ENCODE peak calls at places on chromosomes 2 and 18, in ten cellular contexts. One of them, this sample, is unnamed. For H3K27me3, the result is how much of the 10 kb centered on the place peaks cover.

GRCh38 chr18:54684786-54685185 is 93.7 kb downstream of the DYNAP start:
- DNase-seq in thyroid gland: peak
- DNase-seq in heart left ventricle: peak
- DNase-seq in effector memory CD4-positive, alpha-beta T cell: no peak
- DNase-seq in left ventricle myocardium inferior: peak
- DNase-seq in NT2/D1: no peak
- DNase-seq in PC-3: no peak
- DNase-seq in PC-9: no peak
- DNase-seq in endodermal cell: peak
- DNase-seq in brain microvascular endothelial cell: peak
- DNase-seq in this sample: no peak

GRCh38 chr2:107542314-107542740 is 284.4 kb upstream of the RGPD4 start:
- DNase-seq in thyroid gland: peak
- DNase-seq in heart left ventricle: no peak
- DNase-seq in effector memory CD4-positive, alpha-beta T cell: no peak
- DNase-seq in left ventricle myocardium inferior: no peak
- DNase-seq in NT2/D1: no peak
- DNase-seq in PC-3: no peak
- DNase-seq in PC-9: no peak
- DNase-seq in endodermal cell: peak
- DNase-seq in brain microvascular endothelial cell: no peak
- DNase-seq in this sample: no peak

GRCh38 chr2:41004700-41005099 is 552.8 kb upstream of the SLC8A1 start:
- DNase-seq in thyroid gland: no peak
- DNase-seq in heart left ventricle: no peak
- DNase-seq in effector memory CD4-positive, alpha-beta T cell: no peak
- DNase-seq in left ventricle myocardium inferior: no peak
- DNase-seq in NT2/D1: no peak
- DNase-seq in PC-3: no peak
- DNase-seq in PC-9: no peak
- DNase-seq in endodermal cell: no peak
- DNase-seq in brain microvascular endothelial cell: no peak
- DNase-seq in this sample: no peak

GRCh38 chr2:184206045-184206444 is 392.3 kb upstream of the ZNF804A start:
- DNase-seq in thyroid gland: no peak
- DNase-seq in heart left ventricle: no peak
- DNase-seq in effector memory CD4-positive, alpha-beta T cell: no peak
- DNase-seq in left ventricle myocardium inferior: no peak
- DNase-seq in NT2/D1: no peak
- DNase-seq in PC-3: no peak
- DNase-seq in PC-9: no peak
- DNase-seq in endodermal cell: no peak
- DNase-seq in brain microvascular endothelial cell: no peak
- DNase-seq in this sample: no peak

GRCh38 chr2:49044680-49045079 is 109.6 kb downstream of the FSHR start:
- DNase-seq in thyroid gland: no peak
- DNase-seq in heart left ventricle: no peak
- DNase-seq in effector memory CD4-positive, alpha-beta T cell: no peak
- DNase-seq in left ventricle myocardium inferior: no peak
- DNase-seq in NT2/D1: peak
- DNase-seq in PC-3: no peak
- DNase-seq in PC-9: no peak
- DNase-seq in endodermal cell: peak
- DNase-seq in brain microvascular endothelial cell: no peak
- DNase-seq in this sample: no peak

GRCh38 chr18:67417864-67418523 is 98.5 kb downstream of the DSEL start:
- DNase-seq in thyroid gland: no peak
- DNase-seq in heart left ventricle: no peak
- DNase-seq in effector memory CD4-positive, alpha-beta T cell: no peak
- DNase-seq in left ventricle myocardium inferior: no peak
- DNase-seq in NT2/D1: no peak
- DNase-seq in PC-3: peak
- DNase-seq in PC-9: no peak
- DNase-seq in endodermal cell: no peak
- DNase-seq in brain microvascular endothelial cell: peak
- DNase-seq in this sample: peak

GRCh38 chr2:132279344-132279743 is 117.6 kb upstream of the ANKRD30BL start:
- DNase-seq in thyroid gland: no peak
- DNase-seq in heart left ventricle: no peak
- DNase-seq in effector memory CD4-positive, alpha-beta T cell: no peak
- DNase-seq in left ventricle myocardium inferior: no peak
- DNase-seq in NT2/D1: no peak
- DNase-seq in PC-3: no peak
- DNase-seq in PC-9: no peak
- DNase-seq in endodermal cell: peak
- DNase-seq in brain microvascular endothelial cell: no peak
- DNase-seq in this sample: no peak

GRCh38 chr18:5475252-5475651 is 68.5 kb downstream of the EPB41L3 start:
- DNase-seq in thyroid gland: no peak
- DNase-seq in heart left ventricle: no peak
- DNase-seq in effector memory CD4-positive, alpha-beta T cell: no peak
- DNase-seq in left ventricle myocardium inferior: no peak
- DNase-seq in NT2/D1: no peak
- DNase-seq in PC-3: no peak
- DNase-seq in PC-9: no peak
- DNase-seq in endodermal cell: no peak
- DNase-seq in brain microvascular endothelial cell: no peak
- DNase-seq in this sample: peak

GRCh38 chr18:34661464-34662087 is 48.5 kb upstream of the DTNA start:
- DNase-seq in thyroid gland: no peak
- DNase-seq in heart left ventricle: no peak
- DNase-seq in effector memory CD4-positive, alpha-beta T cell: no peak
- DNase-seq in left ventricle myocardium inferior: no peak
- DNase-seq in NT2/D1: no peak
- DNase-seq in PC-3: peak
- DNase-seq in PC-9: no peak
- DNase-seq in endodermal cell: peak
- DNase-seq in brain microvascular endothelial cell: peak
- DNase-seq in this sample: peak

GRCh38 chr2:101383016-101383541 is 4.2 kb downstream of the CREG2 start:
- DNase-seq in thyroid gland: no peak
- DNase-seq in heart left ventricle: no peak
- DNase-seq in effector memory CD4-positive, alpha-beta T cell: no peak
- DNase-seq in left ventricle myocardium inferior: no peak
- DNase-seq in NT2/D1: no peak
- DNase-seq in PC-3: no peak
- DNase-seq in PC-9: no peak
- DNase-seq in endodermal cell: no peak
- DNase-seq in brain microvascular endothelial cell: no peak
- DNase-seq in this sample: no peak

GRCh38 chr2:234491897-234492296 is 5.0 kb downstream of the ARL4C start:
- DNase-seq in thyroid gland: no peak
- DNase-seq in heart left ventricle: no peak
- DNase-seq in effector memory CD4-positive, alpha-beta T cell: no peak
- DNase-seq in left ventricle myocardium inferior: no peak
- DNase-seq in NT2/D1: no peak
- DNase-seq in PC-3: no peak
- DNase-seq in PC-9: no peak
- DNase-seq in endodermal cell: peak
- DNase-seq in brain microvascular endothelial cell: no peak
- DNase-seq in this sample: no peak

GRCh38 chr2:129756276-129756675 is 223.2 kb upstream of the RAB6C start:
- DNase-seq in thyroid gland: no peak
- DNase-seq in heart left ventricle: no peak
- DNase-seq in effector memory CD4-positive, alpha-beta T cell: no peak
- DNase-seq in left ventricle myocardium inferior: no peak
- DNase-seq in NT2/D1: no peak
- DNase-seq in PC-3: no peak
- DNase-seq in PC-9: no peak
- DNase-seq in endodermal cell: peak
- DNase-seq in brain microvascular endothelial cell: no peak
- DNase-seq in this sample: no peak

DNA sequence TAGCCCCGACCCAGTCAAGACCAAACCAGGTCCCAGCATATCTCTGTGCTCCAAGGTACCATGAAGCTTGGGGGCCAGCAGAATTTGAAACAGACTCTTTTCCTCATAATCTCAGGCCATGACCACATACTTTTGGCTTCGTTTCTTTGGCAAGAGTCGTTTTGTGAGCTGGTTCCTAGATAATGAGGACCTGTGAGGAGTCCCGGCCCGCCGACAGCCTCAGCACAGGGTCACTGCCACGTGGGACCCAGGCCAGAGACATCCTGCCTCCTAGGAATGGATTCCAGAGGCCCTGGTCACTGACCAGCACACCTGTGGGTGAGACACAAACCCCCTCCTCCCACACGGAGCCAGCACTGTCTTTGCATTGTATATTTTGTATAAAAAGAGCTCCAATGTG is 73.5 kb downstream of the VAPA start:
- DNase-seq in thyroid gland: peak
- DNase-seq in heart left ventricle: no peak
- DNase-seq in effector memory CD4-positive, alpha-beta T cell: no peak
- DNase-seq in left ventricle myocardium inferior: peak
- DNase-seq in NT2/D1: no peak
- DNase-seq in PC-3: no peak
- DNase-seq in PC-9: no peak
- DNase-seq in endodermal cell: no peak
- DNase-seq in brain microvascular endothelial cell: no peak
- DNase-seq in this sample: no peak
- H3K4me3 ChIP-seq in thyroid gland: no peak
- H3K4me3 ChIP-seq in heart left ventricle: no peak
- H3K4me3 ChIP-seq in effector memory CD4-positive, alpha-beta T cell: no peak
- H3K4me3 ChIP-seq in left ventricle myocardium inferior: no peak
- H3K4me3 ChIP-seq in NT2/D1: no peak
- H3K4me3 ChIP-seq in PC-3: no peak
- H3K4me3 ChIP-seq in PC-9: no peak
- H3K4me3 ChIP-seq in endodermal cell: no peak
- H3K4me3 ChIP-seq in brain microvascular endothelial cell: no peak
- H3K4me3 ChIP-seq in this sample: no peak

GRCh38 chr2:72139871-72140620 is 7.6 kb downstream of the CYP26B1 start:
- DNase-seq in thyroid gland: no peak
- DNase-seq in heart left ventricle: peak
- DNase-seq in effector memory CD4-positive, alpha-beta T cell: no peak
- DNase-seq in left ventricle myocardium inferior: peak
- DNase-seq in NT2/D1: no peak
- DNase-seq in PC-3: no peak
- DNase-seq in PC-9: no peak
- DNase-seq in endodermal cell: peak
- DNase-seq in brain microvascular endothelial cell: no peak
- DNase-seq in this sample: no peak

GRCh38 chr2:72140621-72140960 is 7.1 kb downstream of the CYP26B1 start:
- DNase-seq in thyroid gland: no peak
- DNase-seq in heart left ventricle: peak
- DNase-seq in effector memory CD4-positive, alpha-beta T cell: no peak
- DNase-seq in left ventricle myocardium inferior: no peak
- DNase-seq in NT2/D1: no peak
- DNase-seq in PC-3: no peak
- DNase-seq in PC-9: no peak
- DNase-seq in endodermal cell: no peak
- DNase-seq in brain microvascular endothelial cell: no peak
- DNase-seq in this sample: no peak

GRCh38 chr2:72138921-72139381 is 8.7 kb downstream of the CYP26B1 start:
- DNase-seq in thyroid gland: peak
- DNase-seq in heart left ventricle: peak
- DNase-seq in effector memory CD4-positive, alpha-beta T cell: no peak
- DNase-seq in left ventricle myocardium inferior: peak
- DNase-seq in NT2/D1: no peak
- DNase-seq in PC-3: no peak
- DNase-seq in PC-9: peak
- DNase-seq in endodermal cell: no peak
- DNase-seq in brain microvascular endothelial cell: no peak
- DNase-seq in this sample: no peak

GRCh38 chr2:72138011-72138881 is 9.4 kb downstream of the CYP26B1 start:
- DNase-seq in thyroid gland: peak
- DNase-seq in heart left ventricle: no peak
- DNase-seq in effector memory CD4-positive, alpha-beta T cell: no peak
- DNase-seq in left ventricle myocardium inferior: peak
- DNase-seq in NT2/D1: no peak
- DNase-seq in PC-3: peak
- DNase-seq in PC-9: peak
- DNase-seq in endodermal cell: peak
- DNase-seq in brain microvascular endothelial cell: no peak
- DNase-seq in this sample: no peak

DNA sequence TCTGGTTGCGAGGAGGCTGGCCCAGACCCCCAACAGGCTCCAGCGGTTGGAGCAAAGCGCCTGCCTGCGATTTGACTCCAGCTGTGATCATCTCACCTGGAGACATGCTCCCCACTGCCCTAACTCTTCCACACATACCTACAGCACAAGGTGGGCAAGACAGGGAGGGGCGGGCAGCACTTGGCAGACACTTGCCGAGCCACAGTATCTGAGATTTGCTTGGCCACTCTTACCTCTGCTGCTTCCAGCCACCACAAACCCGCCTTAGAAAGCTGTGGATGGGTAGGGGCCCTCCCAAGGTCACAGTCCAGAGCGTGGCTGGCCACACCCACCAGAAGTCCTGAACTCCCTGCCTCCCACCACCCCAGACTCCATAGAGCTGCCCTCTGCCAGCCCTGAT is 8.2 kb downstream of the CYP26B1 start:
- DNase-seq in thyroid gland: peak
- DNase-seq in heart left ventricle: peak
- DNase-seq in effector memory CD4-positive, alpha-beta T cell: no peak
- DNase-seq in left ventricle myocardium inferior: no peak
- DNase-seq in NT2/D1: no peak
- DNase-seq in PC-3: no peak
- DNase-seq in PC-9: no peak
- DNase-seq in endodermal cell: peak
- DNase-seq in brain microvascular endothelial cell: no peak
- DNase-seq in this sample: no peak
- H3K27me3 ChIP-seq in thyroid gland: under half
- H3K27me3 ChIP-seq in heart left ventricle: under half
- H3K27me3 ChIP-seq in effector memory CD4-positive, alpha-beta T cell: under half
- H3K27me3 ChIP-seq in left ventricle myocardium inferior: under half
- H3K27me3 ChIP-seq in NT2/D1: under half
- H3K27me3 ChIP-seq in PC-3: under half
- H3K27me3 ChIP-seq in PC-9: under half
- H3K27me3 ChIP-seq in endodermal cell: half or more
- H3K27me3 ChIP-seq in brain microvascular endothelial cell: under half
- H3K27me3 ChIP-seq in this sample: under half

DNA sequence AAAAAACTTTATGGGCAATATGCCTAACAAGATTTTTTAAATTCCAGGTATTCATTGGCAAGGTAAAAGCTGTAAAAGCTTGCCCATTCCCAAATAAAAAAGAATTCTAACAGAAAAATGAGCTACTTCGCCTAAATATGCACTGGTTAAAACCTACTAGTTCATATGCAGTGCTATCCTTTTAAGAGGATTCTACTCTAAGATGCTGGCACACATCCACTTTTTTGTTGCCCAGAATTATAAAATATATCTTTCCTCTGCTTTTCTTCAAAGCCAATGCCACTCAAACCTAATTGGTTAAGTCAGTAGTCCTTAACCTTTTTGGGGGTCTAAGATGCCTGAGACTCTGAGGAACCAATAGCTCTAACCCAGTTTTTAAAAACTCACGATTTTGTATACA is 3.2 kb downstream of the XPO1 start:
- DNase-seq in thyroid gland: no peak
- DNase-seq in heart left ventricle: no peak
- DNase-seq in effector memory CD4-positive, alpha-beta T cell: no peak
- DNase-seq in left ventricle myocardium inferior: no peak
- DNase-seq in NT2/D1: no peak
- DNase-seq in PC-3: no peak
- DNase-seq in PC-9: no peak
- DNase-seq in endodermal cell: no peak
- DNase-seq in brain microvascular endothelial cell: no peak
- DNase-seq in this sample: peak
- H3K4me3 ChIP-seq in thyroid gland: no peak
- H3K4me3 ChIP-seq in heart left ventricle: peak
- H3K4me3 ChIP-seq in effector memory CD4-positive, alpha-beta T cell: no peak
- H3K4me3 ChIP-seq in left ventricle myocardium inferior: peak
- H3K4me3 ChIP-seq in NT2/D1: peak
- H3K4me3 ChIP-seq in PC-3: peak
- H3K4me3 ChIP-seq in PC-9: peak
- H3K4me3 ChIP-seq in endodermal cell: peak
- H3K4me3 ChIP-seq in brain microvascular endothelial cell: peak
- H3K4me3 ChIP-seq in this sample: peak

GRCh38 chr2:222287862-222288479 is 10.8 kb downstream of the PAX3 start:
- DNase-seq in thyroid gland: no peak
- DNase-seq in heart left ventricle: no peak
- DNase-seq in effector memory CD4-positive, alpha-beta T cell: no peak
- DNase-seq in left ventricle myocardium inferior: no peak
- DNase-seq in NT2/D1: no peak
- DNase-seq in PC-3: no peak
- DNase-seq in PC-9: no peak
- DNase-seq in endodermal cell: no peak
- DNase-seq in brain microvascular endothelial cell: no peak
- DNase-seq in this sample: peak
- H3K27me3 ChIP-seq in thyroid gland: under half
- H3K27me3 ChIP-seq in heart left ventricle: half or more
- H3K27me3 ChIP-seq in effector memory CD4-positive, alpha-beta T cell: under half
- H3K27me3 ChIP-seq in left ventricle myocardium inferior: half or more
- H3K27me3 ChIP-seq in NT2/D1: half or more
- H3K27me3 ChIP-seq in PC-3: half or more
- H3K27me3 ChIP-seq in PC-9: half or more
- H3K27me3 ChIP-seq in endodermal cell: half or more
- H3K27me3 ChIP-seq in brain microvascular endothelial cell: half or more
- H3K27me3 ChIP-seq in this sample: half or more

This sample was measured in adipocyte.